ENCODE peak calls at places on chromosome 22, in five cellular contexts. L, Z, G, Y and P are unnamed samples.
A peak's percentile ranks its signal among the peaks of the same experiment; 100 is the strongest.

GRCh38 chr22:38982008-38982927 is at the start of gene APOBEC3B:
- DNase-seq in L (peak; percentile 91), G (peak; percentile 81), Z (peak; percentile 54), Y (peak; percentile 92), P (no peak)

GRCh38 chr22:37842015-37842793 is 1.9 kb downstream of the ANKRD54 start:
- DNase-seq in Z (no peak), Y (no peak), L (no peak), G (no peak), P (peak; percentile 66)

GRCh38 chr22:18965526-18966421 is 29.7 kb upstream of the PRODH start:
- DNase-seq in L (no peak), Z (no peak), Y (no peak), G (no peak), P (no peak)

GRCh38 chr22:24333301-24333700 is 62.7 kb downstream of the SPECC1L start:
- DNase-seq in Z (no peak), Y (no peak), G (peak; percentile 33), L (no peak), P (no peak)

GRCh38 chr22:27416553-27417427 is 384.8 kb downstream of the MN1 start:
- DNase-seq in G (no peak), L (peak; percentile 20), Y (no peak), Z (no peak), P (no peak)

GRCh38 chr22:27452916-27453315 is 348.6 kb downstream of the MN1 start:
- DNase-seq in G (no peak), L (no peak), Z (no peak), Y (no peak), P (no peak)

GRCh38 chr22:27100789-27101188 is 443.4 kb downstream of the MIAT start:
- DNase-seq in Z (no peak), L (no peak), G (no peak), Y (no peak), P (no peak)

GRCh38 chr22:45082795-45083194 is 73.0 kb upstream of the PHF21B start:
- DNase-seq in L (peak; percentile 37), Y (no peak), G (no peak), Z (no peak), P (no peak)

GRCh38 chr22:34055525-34056200 is 135.4 kb upstream of the LARGE1 start:
- DNase-seq in G (no peak), L (peak; percentile 39), Z (no peak), Y (no peak), P (no peak)

GRCh38 chr22:29030618-29031235 is 30.9 kb downstream of the C22orf31 start:
- DNase-seq in G (peak; percentile 89), L (peak; percentile 82), Y (peak; percentile 84), Z (no peak), P (peak; percentile 94)

GRCh38 chr22:26416670-26417270 is 12.3 kb upstream of the ASPHD2 start:
- DNase-seq in G (no peak), Z (no peak), L (no peak), Y (no peak), P (peak; percentile 52)

GRCh38 chr22:25475554-25476022 is 88.9 kb upstream of the GRK3 start:
- DNase-seq in G (no peak), Z (no peak), L (peak; percentile 6), Y (no peak), P (peak; percentile 30)

GRCh38 chr22:19694696-19695095 is 19.6 kb upstream of the SEPTIN5 start:
- DNase-seq in Y (no peak), L (no peak), G (no peak), Z (no peak), P (no peak)

GRCh38 chr22:30219049-30219448 is 27.5 kb downstream of the LIF start:
- DNase-seq in Y (no peak), L (no peak), Z (no peak), G (no peak), P (no peak)

GRCh38 chr22:24796056-24796455 is 10.0 kb upstream of the SGSM1 start:
- DNase-seq in Z (no peak), Y (no peak), G (no peak), L (no peak), P (no peak)

GRCh38 chr22:17086301-17086700 is 1.5 kb downstream of the IL17RA start:
- DNase-seq in G (no peak), Z (no peak), Y (no peak), L (no peak), P (no peak)

GRCh38 chr22:40451230-40451629 is 80.8 kb downstream of the SGSM3 start:
- DNase-seq in L (no peak), G (no peak), Y (no peak), Z (no peak), P (no peak)

GRCh38 chr22:29002603-29003002 is 59.0 kb downstream of the C22orf31 start:
- DNase-seq in L (no peak), G (no peak), Z (no peak), Y (no peak), P (no peak)

GRCh38 chr22:38244106-38244505 is 28.7 kb downstream of the TMEM184B start:
- DNase-seq in G (no peak), Y (no peak), L (no peak), Z (no peak), P (no peak)

GRCh38 chr22:29028468-29028867 is 33.2 kb downstream of the C22orf31 start:
- DNase-seq in L (no peak), Z (no peak), Y (no peak), G (no peak), P (no peak)

GRCh38 chr22:45211848-45212247 is 28.8 kb downstream of the KIAA0930 start:
- DNase-seq in G (no peak), Z (no peak), L (peak; percentile 50), Y (no peak), P (no peak)

GRCh38 chr22:37228106-37229011 is 15.7 kb downstream of the RAC2 start:
- DNase-seq in Y (peak; percentile 41), Z (no peak), L (no peak), G (peak; percentile 37), P (no peak)

GRCh38 chr22:27978875-27979274 is 59.8 kb upstream of the PITPNB start:
- DNase-seq in G (no peak), Y (no peak), L (no peak), Z (no peak), P (no peak)

GRCh38 chr22:27105142-27106025 is 448.0 kb downstream of the MIAT start:
- DNase-seq in L (no peak), G (no peak), Y (peak; percentile 46), Z (no peak), P (peak; percentile 79)

GRCh38 chr22:17106785-17107546 is 14.2 kb downstream of the TMEM121B start:
- DNase-seq in Z (no peak), L (no peak), G (no peak), Y (no peak), P (no peak)

GRCh38 chr22:28600546-28601143 is 79.0 kb downstream of the TTC28 start:
- DNase-seq in G (peak; percentile 24), L (peak; percentile 48), Y (no peak), Z (no peak), P (no peak)

DNA sequence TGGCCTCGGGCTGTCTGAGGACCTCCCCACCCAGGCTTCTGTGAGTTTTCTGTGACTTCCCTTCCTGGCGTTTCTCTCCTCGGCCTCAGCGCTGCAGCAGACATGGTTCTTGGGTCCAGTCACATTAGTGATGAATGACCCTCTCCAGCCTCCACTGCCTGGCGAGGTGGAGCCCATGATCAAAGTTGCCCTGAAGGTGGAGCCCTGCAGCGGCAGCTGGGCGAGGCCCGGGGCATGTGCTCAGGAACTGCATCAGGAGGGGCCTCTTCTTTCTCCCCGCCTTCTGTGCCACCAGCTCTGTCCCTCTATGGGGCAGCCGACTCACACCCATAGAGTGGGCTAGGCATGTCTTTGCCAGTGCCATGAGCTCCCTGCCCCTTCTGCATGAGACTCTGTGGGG is 1079.7 kb downstream of the TBC1D22A start:
- DNase-seq in Y (no peak), G (no peak), Z (no peak), L (no peak), P (no peak)
- TF ChIP-seq CTCF in Y (no peak), G (no peak), Z (no peak), L (no peak), P (no peak)

DNA sequence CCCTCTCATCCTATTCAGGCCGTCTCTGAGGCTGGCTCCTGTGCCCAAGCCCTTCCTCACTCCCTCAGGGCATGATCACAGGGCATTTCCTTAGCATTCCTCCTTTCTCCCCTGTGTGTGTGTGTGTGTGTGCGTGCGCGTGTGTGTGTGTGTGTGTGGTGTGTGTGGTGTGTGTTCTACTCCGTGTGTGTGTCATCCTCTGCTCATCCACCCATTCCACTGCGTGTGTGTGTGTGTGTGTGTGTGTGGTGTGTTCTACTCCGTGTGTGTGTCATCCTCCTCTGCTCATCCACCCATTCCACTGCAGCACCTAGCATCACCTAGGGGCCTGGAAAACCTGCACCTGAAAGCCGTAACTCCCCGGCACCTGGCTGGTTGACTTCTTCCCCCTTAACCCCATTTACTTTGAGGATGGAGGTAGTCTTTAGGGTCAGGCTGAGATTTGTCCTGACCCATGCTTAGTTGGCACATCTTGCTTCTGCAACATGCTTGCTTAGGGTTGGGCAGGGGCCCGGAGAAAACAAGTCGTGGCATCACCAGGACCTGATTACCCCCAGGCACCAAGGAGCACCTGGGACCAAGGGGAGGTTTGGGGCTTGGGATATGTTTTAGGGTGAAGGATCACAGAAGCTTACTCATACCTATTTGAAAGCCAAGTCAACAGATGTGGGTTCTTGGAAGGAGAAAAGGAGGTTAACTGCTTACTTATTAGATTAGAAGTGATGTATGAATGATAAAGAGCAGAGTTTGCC is 18.8 kb downstream of the TIMP3 start:
- DNase-seq in Y (no peak), L (no peak), Z (no peak), G (no peak), P (no peak)
- H3K4me1 ChIP-seq in Y (peaks cover 17% of the 10 kb centered on the region), L (no peaks in the 10 kb centered on the region), Z (peaks cover 54% of the 10 kb centered on the region), G (no peaks in the 10 kb centered on the region), P (peaks cover 7% of the 10 kb centered on the region)

DNA sequence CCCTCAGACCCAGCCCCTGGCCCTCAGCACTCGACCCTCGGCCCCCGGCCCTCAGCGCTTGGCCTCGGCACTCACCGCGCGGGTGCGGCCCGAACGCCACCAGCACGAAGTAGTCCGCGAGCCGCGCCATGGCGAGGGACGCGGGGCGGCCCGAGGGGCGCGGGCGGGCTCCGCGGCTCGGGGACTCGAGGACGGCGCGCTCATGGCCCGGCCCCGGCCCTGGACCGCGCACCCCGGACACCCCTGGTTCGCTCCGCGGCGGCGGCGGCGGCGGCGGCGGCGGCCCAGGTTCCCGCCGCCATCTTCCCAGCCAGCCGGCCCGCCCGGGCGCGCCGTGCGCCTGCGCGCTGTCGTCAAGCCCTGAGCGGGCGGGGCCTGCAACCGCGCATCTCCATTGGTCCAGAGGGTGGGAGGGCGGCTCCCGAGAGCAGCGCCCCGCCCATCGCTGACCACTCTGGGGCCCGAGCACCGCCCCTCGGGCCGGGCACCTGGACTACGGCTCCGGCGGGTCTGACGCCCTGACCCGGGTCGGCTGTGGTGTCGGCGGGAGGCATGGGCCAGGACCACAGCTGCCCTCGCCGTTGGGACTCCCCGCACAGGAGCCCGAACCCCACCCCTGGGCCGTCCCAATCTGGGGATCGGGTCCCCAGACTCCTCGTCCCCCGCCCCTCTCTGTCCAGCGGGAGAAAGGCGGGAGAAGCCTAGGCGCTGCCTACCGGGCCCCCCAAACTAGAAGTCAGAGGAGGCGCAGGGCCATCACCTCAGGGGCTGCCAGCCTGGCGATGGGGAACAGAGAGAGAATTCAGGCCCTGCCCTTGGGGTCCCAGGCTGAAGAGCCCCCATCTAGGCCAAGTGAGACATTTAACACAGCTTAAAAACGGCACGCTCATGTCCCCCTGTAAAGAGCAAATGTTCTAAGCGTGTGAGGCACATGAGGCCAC is at the start of gene SBF1:
- DNase-seq in G (peak; percentile 78), L (peak; percentile 82), Y (peak; percentile 94), Z (peak; percentile 43), P (peak; percentile 89)
- TF ChIP-seq POLR2A in G (peak; percentile 67), L (peak; percentile 69), Y (peak; percentile 50), Z (peak; percentile 80), P (peak; percentile 79)

DNA sequence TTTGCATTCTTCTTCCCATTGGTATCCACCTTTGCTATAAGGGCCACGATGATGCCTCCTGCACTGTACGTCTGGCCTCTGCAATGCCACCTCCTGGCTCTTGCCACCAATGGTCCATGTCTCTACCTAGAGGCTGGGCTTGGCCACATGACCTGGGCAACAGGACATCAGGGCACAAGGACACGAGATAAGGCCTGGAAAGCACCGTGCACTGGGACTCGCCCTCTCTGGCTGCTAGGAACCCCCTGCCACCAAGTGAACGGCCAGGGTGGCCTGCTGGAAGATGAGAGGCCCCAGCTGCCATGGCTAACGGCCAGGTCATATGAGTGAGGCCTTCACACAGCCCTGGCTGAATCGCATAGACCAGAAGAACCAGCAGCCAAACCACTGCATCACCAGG is 87.4 kb downstream of the TRMU start:
- DNase-seq in Y (no peak), Z (no peak), L (no peak), G (no peak), P (peak; percentile 27)
- TF ChIP-seq CTCF in Y (no peak), Z (no peak), L (no peak), G (no peak), P (no peak)